ENCODE peak calls at places on chromosomes 2 and 18, in five cellular contexts. F is A549, B is tibial nerve, M is ovary, H is SK-N-SH. A is an unnamed sample.

GRCh38 chr2:143906850-143907249 is 613.1 kb downstream of the ZEB2 start:
- DNase-seq in H (no peak), F (no peak), B (no peak), M (no peak), A (no peak)

GRCh38 chr18:12839057-12839525 is 44.9 kb downstream of the PTPN2 start:
- DNase-seq in F (no peak), H (no peak), M (no peak), B (no peak), A (no peak)

GRCh38 chr2:12929806-12930205 is 213.1 kb downstream of the TRIB2 start:
- DNase-seq in B (no peak), M (no peak), H (no peak), F (no peak), A (no peak)

GRCh38 chr18:41131050-41131449 is 824.0 kb upstream of the PIK3C3 start:
- DNase-seq in B (no peak), F (no peak), M (no peak), H (no peak), A (no peak)

GRCh38 chr2:40178971-40179370 is 272.9 kb downstream of the SLC8A1 start:
- DNase-seq in M (no peak), B (no peak), F (no peak), H (no peak), A (no peak)

GRCh38 chr2:68938938-68939337 is 13.8 kb downstream of the GKN2 start:
- DNase-seq in F (no peak), M (no peak), B (no peak), H (no peak), A (no peak)

GRCh38 chr2:18883626-18884456 is 294.5 kb upstream of the NT5C1B start:
- DNase-seq in B (peak), H (no peak), M (no peak), F (no peak), A (no peak)

GRCh38 chr2:40421643-40422297 is 30.1 kb downstream of the SLC8A1 start:
- DNase-seq in H (no peak), F (no peak), B (no peak), M (no peak), A (no peak)

GRCh38 chr2:21267232-21267835 is 143.6 kb downstream of the TDRD15 start:
- DNase-seq in M (no peak), B (peak), F (no peak), H (no peak), A (no peak)

GRCh38 chr18:79884963-79885728 is 66.3 kb downstream of the SLC66A2 start:
- DNase-seq in M (no peak), H (peak), B (no peak), F (no peak), A (no peak)

GRCh38 chr2:188292446-188293239 is 969 bp downstream of the GULP1 start:
- DNase-seq in M (peak), B (peak), F (peak), H (peak), A (peak)

GRCh38 chr18:55338955-55339662 is 248.9 kb downstream of the TCF4 start:
- DNase-seq in H (no peak), M (no peak), B (no peak), F (no peak), A (no peak)

GRCh38 chr2:207589143-207589542 is 36.1 kb downstream of the METTL21A start:
- DNase-seq in H (no peak), M (no peak), B (no peak), F (no peak), A (no peak)

GRCh38 chr2:164812378-164812777 is 29.2 kb downstream of the COBLL1 start:
- DNase-seq in B (no peak), F (no peak), H (no peak), M (no peak), A (no peak)

GRCh38 chr2:164816046-164816445 is 25.6 kb downstream of the COBLL1 start:
- DNase-seq in F (no peak), M (no peak), H (no peak), B (no peak), A (no peak)

GRCh38 chr2:164815071-164815793 is 26.4 kb downstream of the COBLL1 start:
- DNase-seq in M (no peak), B (no peak), H (no peak), F (no peak), A (no peak)

GRCh38 chr2:164811826-164812225 is 29.8 kb downstream of the COBLL1 start:
- DNase-seq in B (no peak), F (no peak), M (no peak), H (no peak), A (no peak)

DNA sequence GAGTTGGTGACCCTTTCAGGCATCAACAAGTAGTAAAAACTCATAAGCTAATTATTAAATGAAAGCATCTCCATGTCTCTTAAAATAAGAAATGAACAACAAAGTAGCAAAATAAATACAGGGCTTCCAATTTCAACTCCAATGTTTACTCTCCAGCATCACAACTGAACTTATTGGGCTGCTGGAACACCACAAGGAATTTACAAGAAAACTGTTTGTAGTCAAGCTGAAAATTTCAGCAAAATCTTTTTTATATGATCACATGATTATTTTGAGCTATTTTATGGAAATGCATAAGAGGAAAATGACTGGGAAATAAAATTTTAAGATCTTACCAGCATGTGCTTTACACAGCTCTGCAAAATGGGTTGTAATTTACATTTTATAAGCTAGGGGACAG is 28.1 kb downstream of the COBLL1 start:
- DNase-seq in M (no peak), H (no peak), B (no peak), F (no peak), A (no peak)
- TF ChIP-seq CTCF in M (no peak), H (no peak), B (no peak), F (no peak), A (no peak)

GRCh38 chr18:59149416-59149815 is 9.7 kb downstream of the SEC11C start:
- DNase-seq in M (no peak), H (no peak), F (no peak), B (no peak), A (no peak)

GRCh38 chr18:59159986-59160385 is 20.3 kb downstream of the SEC11C start:
- DNase-seq in M (no peak), B (no peak), H (no peak), F (no peak), A (no peak)

GRCh38 chr18:59156316-59156715 is 16.6 kb downstream of the SEC11C start:
- DNase-seq in B (no peak), M (no peak), F (no peak), H (no peak), A (no peak)

GRCh38 chr18:59150236-59150635 is 10.6 kb downstream of the SEC11C start:
- DNase-seq in H (no peak), F (no peak), B (no peak), M (no peak), A (no peak)

GRCh38 chr18:59155140-59155539 is 15.5 kb downstream of the SEC11C start:
- DNase-seq in F (no peak), B (no peak), M (no peak), H (no peak), A (no peak)
- TF ChIP-seq EP300 in F (no peak), B (no peak), M (no peak), H (peak), A (no peak)

GRCh38 chr18:57434536-57435494 is at the start of gene ONECUT2:
- DNase-seq in H (peak), F (peak), M (peak), B (peak), A (peak)
- H3K4me3 ChIP-seq in H (peak), F (peak), M (peak), B (peak), A (peak)

DNA sequence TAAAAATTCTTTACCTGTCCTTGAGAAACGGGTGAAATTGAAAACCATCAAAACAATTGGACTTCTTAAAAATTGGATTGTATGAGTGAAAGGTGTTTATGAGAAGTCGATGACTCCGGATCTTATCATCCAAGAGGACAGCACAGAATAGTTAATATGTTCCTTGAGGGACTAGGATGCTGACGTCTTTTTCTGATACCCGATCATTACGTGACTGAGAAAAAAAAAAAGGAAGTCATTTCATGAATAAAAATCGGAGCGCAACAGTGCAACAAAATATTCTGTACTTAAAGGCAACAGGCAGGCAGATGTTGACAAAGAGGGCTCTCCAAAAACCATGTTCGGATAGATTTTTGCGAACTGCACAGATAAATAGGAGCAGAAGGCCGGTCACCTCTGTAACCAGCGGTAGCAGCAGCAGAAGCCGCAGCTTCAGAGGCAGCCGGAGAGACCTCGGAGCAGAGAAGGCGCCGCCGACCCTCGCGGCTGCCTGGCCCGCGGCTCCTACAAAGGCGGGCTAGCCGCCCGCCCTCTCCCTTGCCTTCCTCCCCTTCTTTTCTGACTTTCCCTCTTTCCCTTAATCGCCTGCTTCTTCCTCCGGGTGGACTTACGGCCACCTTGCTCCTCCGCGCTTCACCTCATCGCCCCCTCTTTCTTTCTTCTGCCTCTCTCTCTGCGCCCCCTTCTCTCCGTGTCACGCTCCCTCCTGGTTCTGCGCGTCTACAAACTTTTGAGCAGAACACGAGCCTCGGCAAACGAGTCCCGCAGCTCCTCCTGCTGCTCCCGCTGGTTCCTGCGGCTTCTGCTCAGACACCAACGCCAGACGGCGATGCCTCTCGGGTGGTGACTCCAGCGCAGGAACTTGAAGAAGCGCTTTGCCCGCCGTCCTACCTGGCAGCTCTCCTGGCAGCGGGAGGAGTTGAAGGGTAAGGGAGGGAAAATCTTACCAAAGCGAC is at the start of gene ADCYAP1:
- DNase-seq in B (no peak), M (no peak), H (peak), F (no peak), A (no peak)
- TF ChIP-seq CTCF in B (no peak), M (no peak), H (no peak), F (no peak), A (no peak)

DNA sequence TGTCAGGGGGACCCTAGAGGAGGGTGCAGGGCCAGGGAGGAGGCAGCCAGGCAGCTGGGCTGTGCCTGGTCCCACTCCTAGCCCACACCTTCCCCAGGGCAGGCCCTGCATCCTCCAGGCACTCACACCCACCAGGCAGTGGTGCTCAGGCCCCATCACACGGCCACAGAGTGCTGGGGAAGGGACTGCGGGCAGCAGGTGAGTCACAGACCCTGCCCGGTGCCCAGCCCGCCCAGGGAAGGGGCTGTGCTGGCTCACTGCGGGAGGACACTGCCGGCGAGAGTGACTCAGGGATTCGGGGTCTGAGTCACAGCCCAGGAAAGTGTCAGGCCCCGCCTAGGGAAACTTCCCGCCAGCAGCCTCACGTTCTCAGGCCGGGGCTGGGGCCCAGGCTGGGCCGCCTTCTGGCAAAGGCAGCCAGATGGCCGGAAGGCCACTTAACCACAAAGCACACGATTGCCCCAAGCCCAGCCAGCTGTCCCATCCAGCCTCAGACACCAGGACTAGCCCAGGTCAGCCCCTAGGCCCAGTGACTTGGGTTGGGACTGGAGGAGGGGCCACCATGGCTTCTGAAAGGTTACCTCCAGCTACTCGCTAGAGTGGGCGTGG is 42.2 kb downstream of the BIN1 start:
- DNase-seq in F (peak), M (peak), H (peak), B (peak), A (peak)
- TF ChIP-seq EP300 in F (peak), M (no peak), H (no peak), B (peak), A (peak)

DNA sequence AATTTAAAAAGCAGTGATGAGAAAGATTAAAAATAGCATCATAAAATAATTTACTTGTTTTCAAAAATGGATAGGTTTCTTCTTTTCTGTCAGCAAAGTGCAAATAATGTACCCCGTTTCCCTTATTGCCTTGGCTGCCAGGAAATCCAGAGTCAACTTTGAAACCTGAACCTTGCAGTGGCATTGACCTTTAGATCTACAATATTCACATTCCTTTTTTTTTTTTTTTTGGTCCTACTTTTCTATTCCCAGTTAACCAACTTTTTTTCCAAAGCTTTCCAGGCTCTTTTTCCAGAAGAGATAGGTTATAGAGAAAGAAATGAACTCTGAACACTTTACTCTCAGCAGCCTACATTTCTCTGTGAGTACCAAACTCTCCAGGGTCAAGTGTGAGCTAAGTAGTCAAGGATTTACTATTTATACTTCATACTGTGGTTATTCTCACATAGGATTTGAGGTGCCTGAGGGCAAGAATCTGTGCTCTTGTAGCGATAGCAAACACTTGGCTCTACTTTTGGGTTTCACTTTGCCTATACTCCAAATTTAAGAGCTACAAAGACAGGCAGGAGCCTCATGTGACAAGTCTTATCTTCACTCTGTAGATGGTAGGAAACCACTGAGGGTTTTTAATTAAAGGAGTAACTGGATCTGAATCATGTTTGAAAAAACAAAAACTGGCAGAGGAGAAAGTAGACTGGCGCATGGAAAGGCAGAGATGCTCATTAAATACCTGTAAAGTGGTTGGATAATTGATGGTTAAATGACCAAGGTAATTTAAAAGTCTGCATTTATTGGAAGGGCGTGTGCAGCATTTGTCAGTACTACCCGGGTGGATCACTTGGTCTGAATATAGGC is 63.2 kb upstream of the TMEM17 start:
- DNase-seq in B (no peak), H (no peak), F (peak), M (no peak), A (no peak)
- H3K4me3 ChIP-seq in B (no peak), H (no peak), F (peak), M (no peak), A (no peak)

GRCh38 chr2:53768233-53768542 is 584 bp downstream of the CHAC2 start:
- DNase-seq in F (peak), H (no peak), M (no peak), B (no peak), A (no peak)

GRCh38 chr2:53765749-53766148 is 1.9 kb upstream of the CHAC2 start:
- DNase-seq in B (no peak), F (no peak), M (no peak), H (no peak), A (no peak)

GRCh38 chr2:53769318-53769945 is 1.8 kb downstream of the CHAC2 start:
- DNase-seq in B (no peak), F (no peak), H (no peak), M (no peak), A (no peak)

GRCh38 chr2:53770264-53770663 is 2.7 kb downstream of the CHAC2 start:
- DNase-seq in F (no peak), M (no peak), H (no peak), B (no peak), A (no peak)

DNA sequence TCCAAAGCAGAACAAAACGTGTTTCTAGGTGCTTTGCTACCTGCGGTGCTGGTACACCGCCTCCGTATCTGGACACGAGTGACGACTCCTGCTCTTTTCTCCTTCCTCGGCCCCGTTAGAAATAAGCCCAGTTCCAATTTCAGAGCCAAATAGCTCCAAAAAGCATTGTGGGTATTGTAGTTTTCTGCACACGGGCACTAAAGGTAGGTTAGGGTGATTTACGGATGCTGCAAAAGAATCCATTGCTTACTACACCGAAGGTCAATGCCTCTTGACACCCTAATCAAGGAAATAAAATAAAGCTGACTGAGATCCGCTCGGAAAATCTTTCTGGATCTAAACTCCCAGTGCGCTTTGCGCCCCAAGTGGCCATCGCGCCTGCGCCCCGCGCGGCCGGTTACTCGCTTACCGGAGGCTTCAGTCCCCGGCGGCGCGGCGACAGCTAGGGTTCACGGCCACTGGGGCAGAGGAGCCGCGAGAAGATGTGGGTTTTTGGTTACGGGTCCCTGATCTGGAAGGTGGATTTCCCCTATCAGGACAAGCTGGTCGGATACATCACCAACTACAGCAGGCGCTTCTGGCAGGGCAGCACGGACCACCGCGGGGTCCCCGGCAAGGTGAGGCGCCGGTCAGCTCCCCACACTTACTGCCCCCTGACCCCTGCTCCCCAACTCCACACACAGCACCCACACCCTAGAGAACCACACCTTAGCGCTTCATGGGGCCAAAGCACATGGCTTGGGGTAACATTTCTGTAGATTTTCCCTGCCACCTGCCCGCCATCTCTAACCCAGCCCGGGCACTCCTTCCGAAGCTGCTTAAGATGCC is at the start of gene CHAC2:
- DNase-seq in B (peak), H (peak), M (peak), F (peak), A (peak)
- TF ChIP-seq CTCF in B (peak), H (no peak), M (peak), F (no peak), A (peak)

DNA sequence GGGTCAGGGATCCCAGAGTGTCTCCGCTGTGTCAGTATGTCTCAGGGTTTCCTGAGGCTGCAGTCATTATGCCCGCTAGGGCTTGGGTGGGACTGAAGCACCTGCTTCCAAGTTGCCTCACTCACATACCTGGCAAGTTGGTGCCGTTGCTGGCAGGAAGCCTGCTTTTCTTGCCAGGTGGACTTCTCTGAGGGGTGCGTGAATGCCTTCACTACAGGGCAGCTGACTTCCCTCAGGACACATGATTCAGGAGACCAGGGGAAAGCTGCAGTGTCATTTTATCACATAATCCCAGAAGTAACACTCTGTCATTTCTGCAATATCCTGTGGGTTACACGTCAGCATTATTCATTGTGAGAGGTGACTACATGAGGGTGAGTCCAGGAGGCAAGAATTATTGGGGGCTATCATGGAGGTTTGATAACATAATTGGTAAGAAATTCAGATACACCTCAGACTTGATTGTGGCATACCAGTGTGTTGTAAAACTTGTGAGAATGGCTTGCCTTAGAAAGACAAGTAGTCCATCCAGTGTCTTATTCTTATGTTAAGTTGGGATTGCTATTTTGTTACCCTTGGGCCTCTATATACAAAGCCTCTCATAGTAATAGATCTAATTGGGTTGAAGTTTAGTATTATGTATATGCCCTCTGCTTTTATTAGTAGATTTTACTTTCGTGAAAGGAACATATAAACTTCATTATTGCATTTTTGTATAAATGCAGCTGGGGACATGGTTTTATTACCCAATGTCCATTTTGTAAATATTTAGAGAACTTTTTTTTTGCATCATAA is 44.1 kb downstream of the NEDD4L start:
- DNase-seq in B (no peak), H (no peak), F (no peak), M (no peak), A (peak)
- TF ChIP-seq EP300 in B (no peak), H (no peak), F (no peak), M (no peak), A (no peak)